ENCODE peak calls at places on chromosomes 13 and 19, in eight cellular contexts. X is epithelial cell of prostate, D is ELR, A is NCI-H345, B is HEK293T, E is T-cell, L is RCC 7860, Y is upper lobe of left lung. J is an unnamed sample.
A peak's percentile ranks its signal among the peaks of the same experiment; 100 is the strongest.

GRCh38 chr19:14775855-14776254 is 2.5 kb downstream of the ADGRE2 start:
- DNase-seq in X (no peak), D (no peak), A (no peak), B (no peak), E (no peak), L (no peak), Y (peak; percentile 71), J (peak; percentile 82)

GRCh38 chr13:99351772-99352171 is 44.6 kb upstream of the GPR183 start:
- DNase-seq in X (no peak), D (no peak), A (no peak), B (no peak), E (no peak), L (no peak), Y (no peak), J (no peak)

GRCh38 chr19:13844130-13844631 is 32.8 kb upstream of the NANOS3 start:
- DNase-seq in X (no peak), D (no peak), A (no peak), B (no peak), E (no peak), L (no peak), Y (no peak), J (peak; percentile 30)

GRCh38 chr13:77918391-77919261 is at the start of gene EDNRB:
- DNase-seq in X (peak; percentile 8), D (peak; percentile 42), A (peak; percentile 32), B (peak; percentile 72), E (no peak), L (no peak), Y (peak; percentile 83), J (peak; percentile 81)

GRCh38 chr19:34126966-34127365 is 45.3 kb upstream of the LSM14A start:
- DNase-seq in X (no peak), D (no peak), A (no peak), B (no peak), E (no peak), L (no peak), Y (peak; percentile 54), J (no peak)

GRCh38 chr19:5949792-5950305 is 28.1 kb downstream of the RANBP3 start:
- DNase-seq in X (no peak), D (no peak), A (peak; percentile 69), B (no peak), E (no peak), L (no peak), Y (no peak), J (no peak)

GRCh38 chr13:47409778-47410177 is 512.9 kb upstream of the HTR2A start:
- DNase-seq in X (no peak), D (no peak), A (no peak), B (no peak), E (no peak), L (no peak), Y (no peak), J (no peak)

GRCh38 chr13:84574851-84575250 is 692.6 kb upstream of the SLITRK1 start:
- DNase-seq in X (no peak), D (peak; percentile 41), A (no peak), B (peak; percentile 16), E (no peak), L (no peak), Y (no peak), J (no peak)

GRCh38 chr19:2084993-2085720 is 11.0 kb downstream of the MOB3A start:
- DNase-seq in X (no peak), D (peak; percentile 81), A (no peak), B (no peak), E (peak; percentile 89), L (peak; percentile 95), Y (peak; percentile 85), J (peak; percentile 92)

J was measured in Right ventricle myocardium inferior.